ENCODE peak calls at places on chromosomes 7 and 10, in ten cellular contexts. One of them, this sample, is unnamed.

GRCh38 chr7:36979810-36980248 is 255.5 kb upstream of the AOAH start:
- DNase-seq in brain microvascular endothelial cell: no peak
- DNase-seq in astrocyte of the hippocampus: peak; percentile 92
- DNase-seq in left lung: no peak
- DNase-seq in COR-L47: no peak
- DNase-seq in cardiac muscle cell: peak; percentile 46
- DNase-seq in left cardiac atrium: peak; percentile 24
- DNase-seq in coronary artery: no peak
- DNase-seq in lower leg skin: no peak
- DNase-seq in activated CD4-positive, alpha-beta T cell treated with anti-CD3 and anti-CD28 coated beads, Interleukin-2, amount 50 U/mL, for 24 hours: no peak
- DNase-seq in this sample: no peak

GRCh38 chr7:151089893-151090730 is 3.8 kb downstream of the AGAP3 start:
- DNase-seq in brain microvascular endothelial cell: no peak
- DNase-seq in left lung: no peak
- DNase-seq in astrocyte of the hippocampus: peak; percentile 30
- DNase-seq in coronary artery: no peak
- DNase-seq in cardiac muscle cell: no peak
- DNase-seq in left cardiac atrium: no peak
- DNase-seq in activated CD4-positive, alpha-beta T cell treated with anti-CD3 and anti-CD28 coated beads, Interleukin-2, amount 50 U/mL, for 24 hours: no peak
- DNase-seq in COR-L47: no peak
- DNase-seq in lower leg skin: no peak
- DNase-seq in this sample: no peak

GRCh38 chr7:91162415-91162814 is 101.8 kb upstream of the FZD1 start:
- DNase-seq in brain microvascular endothelial cell: no peak
- DNase-seq in cardiac muscle cell: no peak
- DNase-seq in left lung: no peak
- DNase-seq in activated CD4-positive, alpha-beta T cell treated with anti-CD3 and anti-CD28 coated beads, Interleukin-2, amount 50 U/mL, for 24 hours: no peak
- DNase-seq in lower leg skin: no peak
- DNase-seq in left cardiac atrium: no peak
- DNase-seq in coronary artery: no peak
- DNase-seq in astrocyte of the hippocampus: no peak
- DNase-seq in COR-L47: no peak
- DNase-seq in this sample: no peak

GRCh38 chr10:44386546-44387052 is 1.7 kb upstream of the CXCL12 start:
- DNase-seq in lower leg skin: peak; percentile 93
- DNase-seq in coronary artery: peak; percentile 73
- DNase-seq in COR-L47: no peak
- DNase-seq in left cardiac atrium: peak; percentile 69
- DNase-seq in left lung: peak; percentile 54
- DNase-seq in brain microvascular endothelial cell: peak; percentile 31
- DNase-seq in cardiac muscle cell: peak; percentile 88
- DNase-seq in astrocyte of the hippocampus: peak; percentile 91
- DNase-seq in activated CD4-positive, alpha-beta T cell treated with anti-CD3 and anti-CD28 coated beads, Interleukin-2, amount 50 U/mL, for 24 hours: no peak
- DNase-seq in this sample: no peak

GRCh38 chr10:13567030-13567429 is 19.7 kb upstream of the PRPF18 start:
- DNase-seq in coronary artery: no peak
- DNase-seq in brain microvascular endothelial cell: no peak
- DNase-seq in lower leg skin: no peak
- DNase-seq in left cardiac atrium: no peak
- DNase-seq in COR-L47: no peak
- DNase-seq in astrocyte of the hippocampus: no peak
- DNase-seq in activated CD4-positive, alpha-beta T cell treated with anti-CD3 and anti-CD28 coated beads, Interleukin-2, amount 50 U/mL, for 24 hours: no peak
- DNase-seq in cardiac muscle cell: no peak
- DNase-seq in left lung: peak; percentile 52
- DNase-seq in this sample: no peak

GRCh38 chr10:681670-682318 is 7.7 kb downstream of the DIP2C start:
- DNase-seq in activated CD4-positive, alpha-beta T cell treated with anti-CD3 and anti-CD28 coated beads, Interleukin-2, amount 50 U/mL, for 24 hours: no peak
- DNase-seq in COR-L47: no peak
- DNase-seq in lower leg skin: peak; percentile 29
- DNase-seq in left lung: no peak
- DNase-seq in astrocyte of the hippocampus: no peak
- DNase-seq in coronary artery: no peak
- DNase-seq in left cardiac atrium: no peak
- DNase-seq in brain microvascular endothelial cell: peak; percentile 19
- DNase-seq in cardiac muscle cell: no peak
- DNase-seq in this sample: no peak

GRCh38 chr7:112357136-112357535 is 93.1 kb upstream of the IFRD1 start:
- DNase-seq in COR-L47: no peak
- DNase-seq in cardiac muscle cell: peak; percentile 9
- DNase-seq in lower leg skin: no peak
- DNase-seq in left lung: no peak
- DNase-seq in left cardiac atrium: no peak
- DNase-seq in coronary artery: no peak
- DNase-seq in brain microvascular endothelial cell: no peak
- DNase-seq in activated CD4-positive, alpha-beta T cell treated with anti-CD3 and anti-CD28 coated beads, Interleukin-2, amount 50 U/mL, for 24 hours: no peak
- DNase-seq in astrocyte of the hippocampus: no peak
- DNase-seq in this sample: no peak

GRCh38 chr10:50275650-50276235 is 24.4 kb upstream of the ASAH2 start:
- DNase-seq in cardiac muscle cell: peak; percentile 47
- DNase-seq in lower leg skin: no peak
- DNase-seq in left lung: no peak
- DNase-seq in brain microvascular endothelial cell: peak; percentile 37
- DNase-seq in astrocyte of the hippocampus: peak; percentile 21
- DNase-seq in activated CD4-positive, alpha-beta T cell treated with anti-CD3 and anti-CD28 coated beads, Interleukin-2, amount 50 U/mL, for 24 hours: no peak
- DNase-seq in COR-L47: no peak
- DNase-seq in coronary artery: no peak
- DNase-seq in left cardiac atrium: peak; percentile 31
- DNase-seq in this sample: peak; percentile 8

GRCh38 chr7:30503273-30504212 is 1.1 kb downstream of the GGCT start:
- DNase-seq in left cardiac atrium: no peak
- DNase-seq in COR-L47: no peak
- DNase-seq in coronary artery: no peak
- DNase-seq in lower leg skin: no peak
- DNase-seq in activated CD4-positive, alpha-beta T cell treated with anti-CD3 and anti-CD28 coated beads, Interleukin-2, amount 50 U/mL, for 24 hours: no peak
- DNase-seq in left lung: no peak
- DNase-seq in brain microvascular endothelial cell: no peak
- DNase-seq in astrocyte of the hippocampus: peak; percentile 12
- DNase-seq in cardiac muscle cell: no peak
- DNase-seq in this sample: no peak

GRCh38 chr10:34780818-34781380 is 34.2 kb downstream of the PARD3 start:
- DNase-seq in cardiac muscle cell: peak; percentile 48
- DNase-seq in activated CD4-positive, alpha-beta T cell treated with anti-CD3 and anti-CD28 coated beads, Interleukin-2, amount 50 U/mL, for 24 hours: no peak
- DNase-seq in astrocyte of the hippocampus: no peak
- DNase-seq in lower leg skin: no peak
- DNase-seq in COR-L47: no peak
- DNase-seq in left lung: no peak
- DNase-seq in brain microvascular endothelial cell: peak; percentile 40
- DNase-seq in left cardiac atrium: peak; percentile 39
- DNase-seq in coronary artery: no peak
- DNase-seq in this sample: no peak

GRCh38 chr10:58219875-58220274 is 47.8 kb downstream of the IPMK start:
- DNase-seq in COR-L47: no peak
- DNase-seq in cardiac muscle cell: no peak
- DNase-seq in left cardiac atrium: no peak
- DNase-seq in coronary artery: no peak
- DNase-seq in activated CD4-positive, alpha-beta T cell treated with anti-CD3 and anti-CD28 coated beads, Interleukin-2, amount 50 U/mL, for 24 hours: no peak
- DNase-seq in brain microvascular endothelial cell: no peak
- DNase-seq in astrocyte of the hippocampus: peak; percentile 29
- DNase-seq in lower leg skin: no peak
- DNase-seq in left lung: no peak
- DNase-seq in this sample: no peak

GRCh38 chr7:155069992-155070827 is at the start of gene HTR5A:
- DNase-seq in lower leg skin: no peak
- DNase-seq in left lung: peak; percentile 82
- DNase-seq in cardiac muscle cell: peak; percentile 95
- DNase-seq in astrocyte of the hippocampus: peak; percentile 97
- DNase-seq in coronary artery: no peak
- DNase-seq in activated CD4-positive, alpha-beta T cell treated with anti-CD3 and anti-CD28 coated beads, Interleukin-2, amount 50 U/mL, for 24 hours: peak; percentile 57
- DNase-seq in brain microvascular endothelial cell: peak; percentile 83
- DNase-seq in COR-L47: peak; percentile 49
- DNase-seq in left cardiac atrium: peak; percentile 85
- DNase-seq in this sample: no peak

GRCh38 chr7:16637279-16637795 is 8.2 kb downstream of the ANKMY2 start:
- DNase-seq in left cardiac atrium: no peak
- DNase-seq in activated CD4-positive, alpha-beta T cell treated with anti-CD3 and anti-CD28 coated beads, Interleukin-2, amount 50 U/mL, for 24 hours: no peak
- DNase-seq in lower leg skin: no peak
- DNase-seq in cardiac muscle cell: no peak
- DNase-seq in astrocyte of the hippocampus: no peak
- DNase-seq in COR-L47: no peak
- DNase-seq in coronary artery: no peak
- DNase-seq in left lung: no peak
- DNase-seq in brain microvascular endothelial cell: no peak
- DNase-seq in this sample: no peak

GRCh38 chr7:42739591-42739990 is 172.3 kb downstream of the C7orf25 start:
- DNase-seq in left lung: no peak
- DNase-seq in cardiac muscle cell: no peak
- DNase-seq in lower leg skin: no peak
- DNase-seq in activated CD4-positive, alpha-beta T cell treated with anti-CD3 and anti-CD28 coated beads, Interleukin-2, amount 50 U/mL, for 24 hours: no peak
- DNase-seq in left cardiac atrium: peak; percentile 28
- DNase-seq in COR-L47: no peak
- DNase-seq in coronary artery: no peak
- DNase-seq in brain microvascular endothelial cell: no peak
- DNase-seq in astrocyte of the hippocampus: no peak
- DNase-seq in this sample: no peak

GRCh38 chr7:26567263-26567662 is 275.6 kb downstream of the SNX10 start:
- DNase-seq in lower leg skin: no peak
- DNase-seq in astrocyte of the hippocampus: no peak
- DNase-seq in coronary artery: no peak
- DNase-seq in brain microvascular endothelial cell: no peak
- DNase-seq in activated CD4-positive, alpha-beta T cell treated with anti-CD3 and anti-CD28 coated beads, Interleukin-2, amount 50 U/mL, for 24 hours: no peak
- DNase-seq in COR-L47: no peak
- DNase-seq in left cardiac atrium: no peak
- DNase-seq in cardiac muscle cell: no peak
- DNase-seq in left lung: no peak
- DNase-seq in this sample: no peak

GRCh38 chr7:26376208-26376917 is 84.7 kb downstream of the SNX10 start:
- DNase-seq in brain microvascular endothelial cell: no peak
- DNase-seq in left lung: peak; percentile 39
- DNase-seq in COR-L47: peak; percentile 86
- DNase-seq in coronary artery: no peak
- DNase-seq in left cardiac atrium: no peak
- DNase-seq in lower leg skin: no peak
- DNase-seq in cardiac muscle cell: peak; percentile 75
- DNase-seq in astrocyte of the hippocampus: peak; percentile 41
- DNase-seq in activated CD4-positive, alpha-beta T cell treated with anti-CD3 and anti-CD28 coated beads, Interleukin-2, amount 50 U/mL, for 24 hours: peak; percentile 6
- DNase-seq in this sample: no peak

GRCh38 chr7:57876-58275 is 134.5 kb upstream of the FAM20C start:
- DNase-seq in cardiac muscle cell: no peak
- DNase-seq in activated CD4-positive, alpha-beta T cell treated with anti-CD3 and anti-CD28 coated beads, Interleukin-2, amount 50 U/mL, for 24 hours: no peak
- DNase-seq in COR-L47: no peak
- DNase-seq in left lung: no peak
- DNase-seq in brain microvascular endothelial cell: no peak
- DNase-seq in left cardiac atrium: peak; percentile 12
- DNase-seq in astrocyte of the hippocampus: no peak
- DNase-seq in lower leg skin: peak; percentile 70
- DNase-seq in coronary artery: no peak
- DNase-seq in this sample: no peak

GRCh38 chr10:131252586-131253276 is 58.8 kb downstream of the TCERG1L start:
- DNase-seq in left cardiac atrium: no peak
- DNase-seq in left lung: no peak
- DNase-seq in lower leg skin: no peak
- DNase-seq in cardiac muscle cell: no peak
- DNase-seq in brain microvascular endothelial cell: no peak
- DNase-seq in COR-L47: no peak
- DNase-seq in coronary artery: no peak
- DNase-seq in astrocyte of the hippocampus: no peak
- DNase-seq in activated CD4-positive, alpha-beta T cell treated with anti-CD3 and anti-CD28 coated beads, Interleukin-2, amount 50 U/mL, for 24 hours: no peak
- DNase-seq in this sample: no peak

GRCh38 chr10:108358912-108359311 is 1194.4 kb upstream of the SORCS1 start:
- DNase-seq in activated CD4-positive, alpha-beta T cell treated with anti-CD3 and anti-CD28 coated beads, Interleukin-2, amount 50 U/mL, for 24 hours: no peak
- DNase-seq in lower leg skin: no peak
- DNase-seq in coronary artery: no peak
- DNase-seq in cardiac muscle cell: no peak
- DNase-seq in COR-L47: no peak
- DNase-seq in brain microvascular endothelial cell: peak; percentile 66
- DNase-seq in left cardiac atrium: no peak
- DNase-seq in astrocyte of the hippocampus: peak; percentile 81
- DNase-seq in left lung: no peak
- DNase-seq in this sample: no peak

GRCh38 chr7:112192236-112193154 is 13.7 kb downstream of the DOCK4 start:
- DNase-seq in left cardiac atrium: peak; percentile 40
- DNase-seq in lower leg skin: no peak
- DNase-seq in coronary artery: no peak
- DNase-seq in brain microvascular endothelial cell: peak; percentile 72
- DNase-seq in astrocyte of the hippocampus: peak; percentile 40
- DNase-seq in left lung: no peak
- DNase-seq in COR-L47: no peak
- DNase-seq in cardiac muscle cell: no peak
- DNase-seq in activated CD4-positive, alpha-beta T cell treated with anti-CD3 and anti-CD28 coated beads, Interleukin-2, amount 50 U/mL, for 24 hours: no peak
- DNase-seq in this sample: no peak

GRCh38 chr10:494149-494542 is 195.3 kb downstream of the DIP2C start:
- DNase-seq in COR-L47: no peak
- DNase-seq in left lung: no peak
- DNase-seq in coronary artery: no peak
- DNase-seq in left cardiac atrium: no peak
- DNase-seq in brain microvascular endothelial cell: no peak
- DNase-seq in activated CD4-positive, alpha-beta T cell treated with anti-CD3 and anti-CD28 coated beads, Interleukin-2, amount 50 U/mL, for 24 hours: no peak
- DNase-seq in lower leg skin: no peak
- DNase-seq in cardiac muscle cell: no peak
- DNase-seq in astrocyte of the hippocampus: no peak
- DNase-seq in this sample: no peak

GRCh38 chr7:12729112-12729511 is 41.7 kb downstream of the ARL4A start:
- DNase-seq in astrocyte of the hippocampus: peak; percentile 82
- DNase-seq in COR-L47: peak; percentile 95
- DNase-seq in lower leg skin: peak; percentile 94
- DNase-seq in coronary artery: peak; percentile 76
- DNase-seq in activated CD4-positive, alpha-beta T cell treated with anti-CD3 and anti-CD28 coated beads, Interleukin-2, amount 50 U/mL, for 24 hours: no peak
- DNase-seq in left lung: peak; percentile 60
- DNase-seq in brain microvascular endothelial cell: peak; percentile 72
- DNase-seq in left cardiac atrium: peak; percentile 86
- DNase-seq in cardiac muscle cell: peak; percentile 20
- DNase-seq in this sample: no peak

GRCh38 chr10:11824376-11824775 is 1.2 kb downstream of the PROSER2 start:
- DNase-seq in lower leg skin: no peak
- DNase-seq in left lung: no peak
- DNase-seq in cardiac muscle cell: no peak
- DNase-seq in coronary artery: no peak
- DNase-seq in COR-L47: no peak
- DNase-seq in brain microvascular endothelial cell: no peak
- DNase-seq in activated CD4-positive, alpha-beta T cell treated with anti-CD3 and anti-CD28 coated beads, Interleukin-2, amount 50 U/mL, for 24 hours: no peak
- DNase-seq in left cardiac atrium: no peak
- DNase-seq in astrocyte of the hippocampus: peak; percentile 31
- DNase-seq in this sample: no peak

GRCh38 chr10:78780551-78780961 is 288.2 kb upstream of the ZMIZ1 start:
- DNase-seq in left lung: no peak
- DNase-seq in lower leg skin: peak; percentile 54
- DNase-seq in left cardiac atrium: no peak
- DNase-seq in activated CD4-positive, alpha-beta T cell treated with anti-CD3 and anti-CD28 coated beads, Interleukin-2, amount 50 U/mL, for 24 hours: no peak
- DNase-seq in astrocyte of the hippocampus: no peak
- DNase-seq in cardiac muscle cell: no peak
- DNase-seq in brain microvascular endothelial cell: no peak
- DNase-seq in COR-L47: no peak
- DNase-seq in coronary artery: no peak
- DNase-seq in this sample: no peak

GRCh38 chr7:25894902-25895791 is 256.9 kb upstream of the NFE2L3 start:
- DNase-seq in COR-L47: no peak
- DNase-seq in coronary artery: no peak
- DNase-seq in brain microvascular endothelial cell: peak; percentile 20
- DNase-seq in cardiac muscle cell: peak; percentile 78
- DNase-seq in astrocyte of the hippocampus: peak; percentile 67
- DNase-seq in left lung: peak; percentile 70
- DNase-seq in lower leg skin: peak; percentile 96
- DNase-seq in left cardiac atrium: peak; percentile 74
- DNase-seq in activated CD4-positive, alpha-beta T cell treated with anti-CD3 and anti-CD28 coated beads, Interleukin-2, amount 50 U/mL, for 24 hours: peak; percentile 8
- DNase-seq in this sample: no peak

GRCh38 chr7:20865684-20866083 is 79.0 kb upstream of the SP8 start:
- DNase-seq in coronary artery: no peak
- DNase-seq in COR-L47: no peak
- DNase-seq in lower leg skin: no peak
- DNase-seq in astrocyte of the hippocampus: no peak
- DNase-seq in left cardiac atrium: no peak
- DNase-seq in activated CD4-positive, alpha-beta T cell treated with anti-CD3 and anti-CD28 coated beads, Interleukin-2, amount 50 U/mL, for 24 hours: no peak
- DNase-seq in cardiac muscle cell: no peak
- DNase-seq in brain microvascular endothelial cell: no peak
- DNase-seq in left lung: no peak
- DNase-seq in this sample: no peak

GRCh38 chr10:62924344-62924748 is 108.2 kb upstream of the EGR2 start:
- DNase-seq in coronary artery: no peak
- DNase-seq in brain microvascular endothelial cell: no peak
- DNase-seq in COR-L47: no peak
- DNase-seq in left lung: no peak
- DNase-seq in cardiac muscle cell: peak; percentile 17
- DNase-seq in left cardiac atrium: no peak
- DNase-seq in lower leg skin: no peak
- DNase-seq in activated CD4-positive, alpha-beta T cell treated with anti-CD3 and anti-CD28 coated beads, Interleukin-2, amount 50 U/mL, for 24 hours: no peak
- DNase-seq in astrocyte of the hippocampus: no peak
- DNase-seq in this sample: no peak

GRCh38 chr10:95315509-95315908 is 24.7 kb upstream of the PDLIM1 start:
- DNase-seq in cardiac muscle cell: no peak
- DNase-seq in coronary artery: no peak
- DNase-seq in lower leg skin: no peak
- DNase-seq in brain microvascular endothelial cell: no peak
- DNase-seq in activated CD4-positive, alpha-beta T cell treated with anti-CD3 and anti-CD28 coated beads, Interleukin-2, amount 50 U/mL, for 24 hours: no peak
- DNase-seq in left cardiac atrium: no peak
- DNase-seq in COR-L47: no peak
- DNase-seq in left lung: no peak
- DNase-seq in astrocyte of the hippocampus: no peak
- DNase-seq in this sample: no peak

This sample was measured in NK-92 treated with Interleukin-12 subunit alpha and Interleukin-12 subunit beta, amount 100 ng/mL, for 24 hours.